ENCODE peak calls at places on chromosomes 13 and 19, in five cellular contexts. O is body of pancreas, V is fibroblast of the aortic adventitia, B is AG04450, L is ovary. F is an unnamed sample.

GRCh38 chr13:37175996-37176395 is 70.5 kb upstream of the CSNK1A1L start:
- DNase-seq in V (peak), B (peak), L (no peak), O (no peak), F (peak)

GRCh38 chr13:39503048-39503447 is 99.9 kb downstream of the LHFPL6 start:
- DNase-seq in B (no peak), V (no peak), L (no peak), O (no peak), F (no peak)

GRCh38 chr13:67554296-67554695 is 324.2 kb upstream of the PCDH9 start:
- DNase-seq in B (no peak), L (no peak), V (no peak), O (no peak), F (no peak)

GRCh38 chr13:103852036-103852435 is 785.8 kb upstream of the SLC10A2 start:
- DNase-seq in L (no peak), V (no peak), B (no peak), O (no peak), F (no peak)

GRCh38 chr13:75763511-75763910 is 127.4 kb downstream of the LMO7 start:
- DNase-seq in O (no peak), V (no peak), B (no peak), L (no peak), F (no peak)

GRCh38 chr19:35388277-35389054 is 17.6 kb downstream of the GPR42 start:
- DNase-seq in O (no peak), V (no peak), L (no peak), B (no peak), F (no peak)

GRCh38 chr19:47049307-47049700 is 880 bp upstream of the TMEM160 start:
- DNase-seq in O (no peak), V (peak), B (no peak), L (no peak), F (peak)

GRCh38 chr13:94947965-94948371 is 235.6 kb upstream of the SOX21 start:
- DNase-seq in L (no peak), V (no peak), O (no peak), B (no peak), F (no peak)

GRCh38 chr13:33787051-33787591 is 30.8 kb upstream of the RFC3 start:
- DNase-seq in O (no peak), B (no peak), V (no peak), L (no peak), F (no peak)

GRCh38 chr19:35027851-35028599 is 2.2 kb upstream of the SCN1B start:
- DNase-seq in L (no peak), B (no peak), V (peak), O (no peak), F (no peak)

GRCh38 chr13:63605962-63606361 is 2190.3 kb upstream of the PCDH20 start:
- DNase-seq in L (no peak), V (no peak), O (no peak), B (no peak), F (no peak)

GRCh38 chr13:51562011-51562671 is 22.1 kb upstream of the WDFY2 start:
- DNase-seq in L (no peak), V (no peak), O (no peak), B (no peak), F (no peak)

GRCh38 chr19:1956868-1957492 is 16.0 kb downstream of the CSNK1G2 start:
- DNase-seq in O (no peak), V (no peak), L (no peak), B (no peak), F (no peak)

GRCh38 chr13:114055766-114056165 is 76.7 kb downstream of the RASA3 start:
- DNase-seq in V (no peak), L (no peak), O (no peak), B (no peak), F (no peak)

GRCh38 chr19:3268326-3268725 is 43.9 kb downstream of the CELF5 start:
- DNase-seq in O (no peak), B (no peak), L (no peak), V (no peak), F (no peak)

GRCh38 chr13:94198666-94199065 is 280.8 kb downstream of the DCT start:
- DNase-seq in L (no peak), O (no peak), V (no peak), B (no peak), F (no peak)

GRCh38 chr19:21697171-21697570 is 70.2 kb downstream of the ZNF100 start:
- DNase-seq in L (peak), O (no peak), V (no peak), B (no peak), F (no peak)

GRCh38 chr13:98650376-98651107 is 73.6 kb upstream of the STK24 start:
- DNase-seq in O (peak), L (no peak), V (no peak), B (no peak), F (no peak)

GRCh38 chr13:29914591-29914990 is 64.2 kb upstream of the UBL3 start:
- DNase-seq in B (no peak), V (no peak), O (no peak), L (no peak), F (no peak)

GRCh38 chr13:53200498-53201453 is 172.2 kb downstream of the OLFM4 start:
- DNase-seq in O (peak), B (no peak), V (no peak), L (peak), F (no peak)

GRCh38 chr13:74922963-74923362 is 559.0 kb downstream of the TBC1D4 start:
- DNase-seq in B (no peak), O (no peak), L (no peak), V (no peak), F (no peak)

GRCh38 chr19:41997121-41997850 is 3.3 kb upstream of the ATP1A3 start:
- DNase-seq in B (no peak), V (peak), O (peak), L (peak), F (no peak)

GRCh38 chr13:39938591-39938990 is 283.1 kb downstream of the COG6 start:
- DNase-seq in V (no peak), B (no peak), L (no peak), O (no peak), F (no peak)

GRCh38 chr13:26872444-26873173 is 112.0 kb upstream of the GPR12 start:
- DNase-seq in B (no peak), V (peak), L (no peak), O (peak), F (no peak)

GRCh38 chr19:44876930-44877530 is 14.0 kb upstream of the TOMM40 start:
- DNase-seq in V (no peak), B (no peak), L (no peak), O (no peak), F (no peak)

GRCh38 chr19:47649588-47649987 is 40.7 kb downstream of the BICRA start:
- DNase-seq in V (no peak), B (no peak), L (no peak), O (no peak), F (no peak)

GRCh38 chr19:49684251-49684982 is 5.0 kb upstream of the ADM5 start:
- DNase-seq in B (no peak), O (no peak), L (peak), V (no peak), F (no peak)

GRCh38 chr19:45515081-45515624 is 7.9 kb downstream of the VASP start:
- DNase-seq in B (no peak), L (no peak), V (no peak), O (no peak), F (no peak)

GRCh38 chr19:33156354-33156753 is 24.4 kb downstream of the WDR88 start:
- DNase-seq in B (no peak), L (no peak), V (peak), O (no peak), F (no peak)

GRCh38 chr19:33561261-33561660 is 39.7 kb upstream of the PEPD start:
- DNase-seq in B (no peak), L (no peak), O (no peak), V (no peak), F (no peak)

GRCh38 chr19:29871143-29871542 is 59.4 kb downstream of the CCNE1 start:
- DNase-seq in O (no peak), L (no peak), B (no peak), V (no peak), F (no peak)

GRCh38 chr19:29875931-29876330 is 64.1 kb downstream of the CCNE1 start:
- DNase-seq in O (no peak), L (no peak), V (no peak), B (no peak), F (no peak)

GRCh38 chr19:29873801-29874575 is 62.2 kb downstream of the CCNE1 start:
- DNase-seq in L (no peak), O (no peak), V (no peak), B (no peak), F (no peak)

GRCh38 chr19:29873024-29873800 is 61.4 kb downstream of the CCNE1 start:
- DNase-seq in L (peak), V (no peak), O (peak), B (no peak), F (no peak)

DNA sequence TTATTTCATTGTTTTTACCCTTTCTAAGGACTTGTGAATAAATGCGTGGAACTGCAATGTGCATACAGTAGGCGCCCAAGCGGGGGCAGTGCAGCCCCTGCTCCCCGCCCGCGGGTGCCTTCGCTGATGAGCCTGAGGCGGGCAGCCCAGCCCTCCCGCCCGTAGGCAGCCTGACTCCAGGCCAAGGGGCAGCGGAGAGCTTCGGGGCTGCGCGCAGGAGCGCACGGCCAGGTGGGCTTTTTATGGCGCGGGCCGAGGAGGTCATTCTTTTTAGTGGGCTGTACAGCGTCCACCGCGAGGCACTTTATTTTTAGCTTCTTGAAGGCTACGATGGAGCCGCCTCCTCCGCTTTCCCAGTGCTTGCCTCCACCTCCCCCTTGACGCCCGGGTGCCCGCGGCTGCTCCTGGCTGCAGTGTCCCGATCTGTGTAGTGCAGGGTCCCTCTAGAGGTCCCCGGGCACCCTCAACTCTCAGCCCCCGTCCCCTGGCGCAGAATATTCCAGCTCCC is 60.5 kb downstream of the CCNE1 start:
- DNase-seq in O (no peak), B (no peak), L (no peak), V (no peak), F (no peak)
- TF ChIP-seq CTCF in O (no peak), B (no peak), L (no peak), V (no peak), F (no peak)

DNA sequence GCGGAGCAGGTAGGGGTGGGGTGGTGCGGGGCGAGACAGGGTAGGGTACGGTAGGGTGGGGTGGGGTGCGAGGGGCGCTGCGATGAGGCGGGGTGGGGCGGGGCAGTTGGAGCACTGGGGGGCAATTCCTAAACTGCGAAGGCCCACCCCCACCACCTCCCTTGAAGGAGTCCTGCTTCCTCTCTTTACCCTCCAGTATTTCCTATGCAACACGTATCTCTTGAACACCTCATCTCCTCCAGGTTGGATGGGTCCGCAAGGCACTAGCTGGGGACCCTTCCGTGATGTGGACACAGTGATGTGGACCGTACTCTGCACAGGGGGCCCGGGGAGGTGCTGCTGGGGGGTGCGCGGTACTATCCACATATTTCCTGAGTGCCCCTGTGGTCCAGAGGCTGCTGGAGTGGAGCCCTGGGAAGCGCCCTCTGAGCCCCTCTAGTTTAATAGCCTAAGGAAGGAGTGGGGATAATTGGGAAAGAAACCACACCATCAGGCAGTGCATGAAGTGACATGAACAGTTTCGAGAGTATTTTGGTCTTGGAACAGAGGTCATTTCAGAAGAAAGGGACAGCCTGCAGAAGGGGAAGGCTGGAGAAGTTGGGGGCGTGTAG is 1.1 kb downstream of the IL17D start:
- DNase-seq in V (no peak), B (no peak), L (no peak), O (no peak), F (no peak)
- H3K4me3 ChIP-seq in V (peak), B (peak), L (peak), O (no peak), F (peak)

GRCh38 chr19:27806471-27807070 is 1406.4 kb downstream of the UQCRFS1 start:
- DNase-seq in V (no peak), B (no peak), O (no peak), L (no peak), F (no peak)
- TF ChIP-seq CTCF in V (no peak), B (no peak), O (no peak), L (no peak), F (no peak)

GRCh38 chr13:25018729-25019115 is 77.2 kb upstream of the PABPC3 start:
- DNase-seq in V (no peak), B (no peak), O (no peak), L (no peak), F (no peak)
- H3K4me3 ChIP-seq in V (no peak), B (no peak), O (no peak), L (no peak), F (no peak)

DNA sequence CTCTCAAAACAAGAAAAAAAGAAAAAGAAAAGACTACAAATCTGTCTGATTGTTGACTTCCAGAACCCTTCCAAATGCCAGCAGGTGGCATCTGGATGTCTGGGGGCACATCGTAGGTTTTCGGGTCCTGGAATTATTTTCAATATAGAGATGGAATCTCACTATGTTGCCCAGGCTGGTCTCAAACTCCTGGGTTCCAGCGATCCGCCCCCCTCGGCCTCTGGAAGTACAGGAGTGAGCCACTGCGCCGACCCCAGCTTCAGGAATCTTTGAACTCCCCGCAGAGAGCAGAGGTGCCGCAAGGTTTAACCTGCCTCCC is 567 bp upstream of the B3GNT3 start:
- DNase-seq in V (no peak), L (no peak), O (no peak), B (no peak), F (no peak)
- TF ChIP-seq CTCF in V (no peak), L (no peak), O (no peak), B (no peak), F (no peak)

GRCh38 chr19:802497-802887 is 5.2 kb downstream of the PTBP1 start:
- DNase-seq in L (peak), O (no peak), V (peak), B (no peak), F (no peak)

GRCh38 chr19:800360-801029 is 3.2 kb downstream of the PTBP1 start:
- DNase-seq in O (peak), B (no peak), L (no peak), V (peak), F (no peak)

GRCh38 chr19:802888-803561 is 5.8 kb downstream of the PTBP1 start:
- DNase-seq in L (peak), B (no peak), O (no peak), V (peak), F (no peak)

GRCh38 chr19:801861-802496 is 4.7 kb downstream of the PTBP1 start:
- DNase-seq in B (no peak), V (peak), O (no peak), L (peak), F (no peak)

DNA sequence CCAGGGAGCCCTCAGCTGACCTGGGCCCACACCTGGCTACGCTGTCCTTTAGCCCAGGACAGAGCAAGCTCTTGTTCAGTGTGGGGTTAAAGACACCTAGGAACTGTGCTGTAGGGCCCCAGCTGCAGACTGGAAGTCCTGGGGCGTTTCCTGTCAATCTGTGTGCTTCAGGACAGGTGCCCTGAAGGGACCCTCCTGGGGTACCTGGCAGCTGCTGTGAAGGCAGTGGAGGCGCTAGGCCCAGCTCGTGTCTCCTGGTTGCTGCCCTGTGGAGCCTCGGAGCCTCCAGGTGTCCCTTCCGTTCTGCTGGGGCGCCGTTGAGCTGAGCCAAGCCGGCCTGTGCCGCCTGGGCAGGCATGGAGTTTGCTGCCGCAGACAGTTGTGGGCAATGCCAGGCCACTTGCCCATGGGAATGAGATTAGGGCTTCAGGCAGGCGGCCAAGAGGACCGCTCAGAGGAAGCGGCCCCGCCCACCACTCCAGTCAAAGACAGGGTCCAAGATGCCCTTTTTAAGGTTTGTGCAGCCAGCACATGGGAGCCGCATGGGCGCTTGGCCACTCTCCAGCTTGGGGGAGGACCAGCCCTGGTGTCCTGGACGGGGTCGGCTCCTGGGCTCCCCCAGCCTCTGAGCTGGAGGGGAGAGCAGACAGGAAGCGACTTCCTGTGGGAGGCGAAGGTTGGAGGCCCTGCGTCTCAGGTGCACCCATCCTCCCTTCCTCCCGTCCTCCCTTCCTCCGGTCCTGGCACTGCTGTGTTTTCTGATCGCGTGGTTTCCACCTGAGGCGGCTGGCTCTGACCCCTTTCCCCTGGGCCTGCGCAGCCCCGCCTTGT is 4.0 kb downstream of the PTBP1 start:
- DNase-seq in L (peak), B (no peak), O (peak), V (peak), F (no peak)
- H3K4me3 ChIP-seq in L (no peak), B (peak), O (no peak), V (peak), F (peak)

F was measured in AG04449.